ENCODE peak calls at places on chromosomes 3 and 15, in eight cellular contexts. E is IMR-90; R is left lung; A is transverse colon; P is sigmoid colon; Z is CD8-positive, alpha-beta memory T cell; X is H9; K is A549. U is an unnamed sample. For H3K4me1, the result is how much of the 10 kb centered on the place peaks cover.

GRCh38 chr3:186298876-186299275 is 63.2 kb downstream of the DGKG start:
- DNase-seq in E (no peak), K (peak), P (no peak), A (no peak), R (no peak), X (no peak), Z (no peak), U (no peak)

GRCh38 chr15:56180851-56181250 is 62.8 kb downstream of the RFX7 start:
- DNase-seq in Z (no peak), P (no peak), A (no peak), R (no peak), E (no peak), X (no peak), K (no peak), U (no peak)

GRCh38 chr15:90529369-90530249 is at the start of gene CRTC3:
- DNase-seq in X (peak), E (peak), P (peak), R (peak), A (peak), Z (peak), K (peak), U (no peak)

GRCh38 chr15:65067334-65067644 is 502 bp downstream of the RASL12 start:
- DNase-seq in A (no peak), E (no peak), P (no peak), X (no peak), Z (no peak), K (no peak), R (no peak), U (no peak)

GRCh38 chr15:66251790-66252355 is 1.7 kb downstream of the MEGF11 start:
- DNase-seq in A (no peak), P (no peak), X (peak), R (no peak), Z (peak), E (no peak), K (no peak), U (no peak)

GRCh38 chr15:79598639-79599038 is 166.5 kb downstream of the MINAR1 start:
- DNase-seq in X (no peak), A (no peak), E (no peak), Z (no peak), K (no peak), R (no peak), P (no peak), U (no peak)

GRCh38 chr3:65854606-65855304 is 184.0 kb downstream of the MAGI1 start:
- DNase-seq in Z (no peak), E (peak), R (no peak), P (no peak), A (peak), X (no peak), K (peak), U (no peak)

GRCh38 chr3:41307065-41307464 is 107.8 kb downstream of the CTNNB1 start:
- DNase-seq in K (no peak), A (no peak), R (no peak), Z (no peak), P (no peak), E (no peak), X (no peak), U (no peak)

GRCh38 chr3:33287672-33288282 is 10.5 kb downstream of the FBXL2 start:
- DNase-seq in E (no peak), A (no peak), P (no peak), X (no peak), Z (no peak), K (no peak), R (no peak), U (no peak)

GRCh38 chr3:178325330-178325729 is 210.9 kb upstream of the KCNMB2 start:
- DNase-seq in P (no peak), Z (no peak), A (no peak), K (no peak), R (no peak), X (no peak), E (peak), U (no peak)

GRCh38 chr3:124812291-124813265 is 74.6 kb downstream of the ITGB5 start:
- DNase-seq in E (peak), P (peak), X (no peak), A (peak), R (peak), Z (no peak), K (peak), U (no peak)

GRCh38 chr3:170531557-170532335 is 54.1 kb downstream of the SLC7A14 start:
- DNase-seq in X (no peak), R (no peak), Z (no peak), K (no peak), P (peak), A (no peak), E (no peak), U (no peak)

GRCh38 chr3:46685446-46685845 is 8.0 kb downstream of the ALS2CL start:
- DNase-seq in Z (no peak), A (no peak), R (no peak), P (no peak), K (no peak), X (no peak), E (no peak), U (no peak)

GRCh38 chr3:195895078-195895899 is 13.1 kb downstream of the TNK2 start:
- DNase-seq in E (peak), A (peak), X (no peak), Z (peak), K (peak), R (peak), P (peak), U (no peak)

GRCh38 chr3:28267984-28268849 is 26.8 kb downstream of the CMC1 start:
- DNase-seq in A (peak), K (no peak), P (no peak), E (no peak), R (no peak), Z (no peak), X (no peak), U (no peak)

GRCh38 chr15:65981837-65982696 is 112.8 kb downstream of the RAB11A start:
- DNase-seq in A (peak), R (peak), P (no peak), Z (peak), K (peak), X (peak), E (no peak), U (peak)

GRCh38 chr15:98421419-98422085 is 226.8 kb upstream of the IGF1R start:
- DNase-seq in K (peak), A (peak), E (peak), X (peak), R (peak), P (peak), Z (peak), U (no peak)

GRCh38 chr15:43370310-43370974 is 401 bp downstream of the ZSCAN29 start:
- DNase-seq in E (peak), Z (peak), A (peak), K (no peak), R (peak), X (peak), P (no peak), U (no peak)

GRCh38 chr15:89089316-89090230 is 1.3 kb downstream of the ABHD2 start:
- DNase-seq in X (no peak), K (no peak), E (no peak), P (peak), A (no peak), R (no peak), Z (no peak), U (no peak)

GRCh38 chr15:77266708-77267387 is 153.1 kb downstream of the PEAK1 start:
- DNase-seq in X (peak), A (no peak), E (peak), K (no peak), R (no peak), P (no peak), Z (no peak), U (no peak)

GRCh38 chr3:40524222-40524570 is 564 bp upstream of the ZNF621 start:
- DNase-seq in E (peak), R (no peak), P (no peak), K (no peak), A (no peak), X (no peak), Z (no peak), U (no peak)

GRCh38 chr15:36356978-36357582 is 222.3 kb upstream of the CDIN1 start:
- DNase-seq in E (peak), R (no peak), X (no peak), Z (no peak), K (no peak), A (no peak), P (no peak), U (no peak)

GRCh38 chr3:150610785-150611184 is 7.7 kb downstream of the SELENOT start:
- DNase-seq in A (no peak), E (no peak), X (no peak), Z (no peak), R (no peak), P (no peak), K (no peak), U (no peak)

GRCh38 chr3:133448478-133449122 is 48.7 kb downstream of the BFSP2 start:
- DNase-seq in E (no peak), R (no peak), Z (no peak), P (no peak), X (no peak), K (no peak), A (peak), U (no peak)

GRCh38 chr3:106435899-106436453 is 567.2 kb upstream of the CBLB start:
- DNase-seq in P (no peak), K (no peak), A (no peak), R (no peak), Z (no peak), E (no peak), X (no peak), U (no peak)

GRCh38 chr3:104990758-104991157 is 376.0 kb upstream of the ALCAM start:
- DNase-seq in Z (no peak), X (no peak), A (no peak), K (no peak), E (no peak), P (no peak), R (no peak), U (no peak)

GRCh38 chr15:38864827-38865604 is 300.4 kb upstream of the RASGRP1 start:
- DNase-seq in X (no peak), A (no peak), E (peak), Z (no peak), R (no peak), K (no peak), P (peak), U (no peak)

GRCh38 chr3:21551019-21551418 is 200.0 kb downstream of the ZNF385D start:
- DNase-seq in X (no peak), E (no peak), Z (no peak), R (no peak), P (no peak), K (no peak), A (no peak), U (no peak)

GRCh38 chr3:193665370-193665989 is 72.5 kb downstream of the OPA1 start:
- DNase-seq in K (no peak), R (no peak), A (no peak), P (no peak), E (peak), X (no peak), Z (peak), U (no peak)

GRCh38 chr15:29031502-29032228 is 145.9 kb downstream of the APBA2 start:
- DNase-seq in R (no peak), X (no peak), Z (no peak), K (no peak), E (no peak), P (no peak), A (no peak), U (no peak)

GRCh38 chr15:27869697-27870281 is 229.3 kb downstream of the OCA2 start:
- DNase-seq in A (no peak), R (no peak), K (no peak), E (no peak), Z (no peak), X (no peak), P (no peak), U (no peak)

GRCh38 chr3:196524527-196524926 is 9.4 kb upstream of the SMCO1 start:
- DNase-seq in P (no peak), E (peak), X (no peak), A (no peak), Z (no peak), K (no peak), R (no peak), U (no peak)

GRCh38 chr15:98649621-98649995 is 1.3 kb downstream of the IGF1R start:
- DNase-seq in K (peak), X (no peak), P (peak), A (peak), E (no peak), Z (peak), R (peak), U (no peak)

GRCh38 chr15:75732809-75733451 is 20.3 kb upstream of the CSPG4 start:
- DNase-seq in Z (peak), K (peak), R (peak), A (peak), E (peak), P (peak), X (peak), U (no peak)

GRCh38 chr3:44795197-44795596 is 33.6 kb downstream of the KIF15 start:
- DNase-seq in X (peak), R (no peak), E (peak), K (no peak), Z (no peak), P (no peak), A (no peak), U (no peak)

GRCh38 chr3:8456118-8456811 is 45.4 kb upstream of the LMCD1 start:
- DNase-seq in E (peak), R (peak), X (no peak), P (no peak), A (no peak), Z (no peak), K (peak), U (no peak)

DNA sequence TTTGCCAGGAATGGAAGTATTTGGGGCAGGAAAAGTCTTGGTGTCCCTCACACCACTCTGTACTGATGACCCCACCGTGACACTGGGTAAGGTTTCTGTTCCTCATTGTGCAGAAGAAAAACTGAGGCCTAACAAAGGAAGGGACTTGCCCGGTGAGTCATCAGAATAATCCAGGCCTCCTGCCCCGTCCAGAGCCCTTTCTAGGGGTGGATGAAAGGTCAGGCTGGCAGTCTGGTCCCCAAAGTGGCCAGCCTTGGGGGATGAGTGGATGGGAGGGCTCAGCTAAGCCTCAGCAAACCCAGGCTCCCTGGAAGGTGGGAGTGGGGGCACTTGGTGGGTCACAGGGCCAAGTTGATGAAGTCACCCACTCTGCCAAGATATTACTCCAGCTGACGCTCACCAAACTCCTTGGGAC is 2.3 kb upstream of the DNAH1 start:
- DNase-seq in X (no peak), Z (no peak), R (peak), K (no peak), P (no peak), E (peak), A (peak), U (no peak)
- H3K4me1 ChIP-seq in X (under half), Z (under half), R (under half), K (under half), P (under half), E (under half), A (under half), U (under half)

DNA sequence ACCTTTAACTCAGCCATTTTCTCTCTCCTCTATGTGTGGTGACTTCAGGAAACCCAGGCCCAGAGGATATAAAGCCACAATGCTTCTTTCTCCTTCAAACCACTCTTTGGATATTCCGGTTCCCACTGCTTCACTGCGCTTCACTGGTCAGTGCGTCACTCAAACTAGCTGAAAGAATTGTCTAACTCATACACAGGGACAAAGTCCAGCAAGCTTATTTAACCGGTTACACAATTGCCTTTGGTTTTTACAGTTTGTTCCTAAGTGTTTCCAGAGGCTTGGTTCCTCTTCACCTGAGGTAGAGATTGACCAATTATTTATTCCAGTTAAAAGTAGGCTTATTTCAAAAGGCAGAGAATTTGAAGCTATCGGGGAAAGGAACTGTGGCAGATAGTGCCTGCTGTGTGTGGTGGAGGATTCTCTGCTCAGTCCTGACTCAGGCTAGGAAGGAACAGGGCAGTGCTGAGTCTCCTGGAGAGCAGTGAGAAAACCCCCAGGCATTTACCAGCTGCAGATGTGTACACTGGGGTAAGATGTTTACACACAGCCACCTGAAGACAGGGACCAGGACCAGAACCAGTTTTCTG is at the start of gene HGD:
- DNase-seq in X (no peak), A (peak), R (no peak), K (peak), P (no peak), E (peak), Z (no peak), U (no peak)
- H3K27ac ChIP-seq in X (no peak), A (peak), R (no peak), K (peak), P (no peak), E (no peak), Z (no peak), U (no peak)

GRCh38 chr3:129606522-129607390 is at the start of gene PLXND1:
- DNase-seq in K (peak), P (peak), Z (peak), X (peak), A (peak), R (peak), E (peak), U (no peak)

GRCh38 chr3:129608936-129609590 is 2.6 kb upstream of the PLXND1 start:
- DNase-seq in P (no peak), R (no peak), Z (no peak), A (no peak), E (no peak), X (no peak), K (no peak), U (no peak)

GRCh38 chr3:129605593-129606521 is 619 bp downstream of the PLXND1 start:
- DNase-seq in X (peak), Z (peak), E (peak), K (peak), R (peak), P (no peak), A (no peak), U (no peak)

GRCh38 chr3:129608087-129608935 is 1.8 kb upstream of the PLXND1 start:
- DNase-seq in P (no peak), A (no peak), Z (no peak), X (peak), K (no peak), R (no peak), E (peak), U (no peak)

DNA sequence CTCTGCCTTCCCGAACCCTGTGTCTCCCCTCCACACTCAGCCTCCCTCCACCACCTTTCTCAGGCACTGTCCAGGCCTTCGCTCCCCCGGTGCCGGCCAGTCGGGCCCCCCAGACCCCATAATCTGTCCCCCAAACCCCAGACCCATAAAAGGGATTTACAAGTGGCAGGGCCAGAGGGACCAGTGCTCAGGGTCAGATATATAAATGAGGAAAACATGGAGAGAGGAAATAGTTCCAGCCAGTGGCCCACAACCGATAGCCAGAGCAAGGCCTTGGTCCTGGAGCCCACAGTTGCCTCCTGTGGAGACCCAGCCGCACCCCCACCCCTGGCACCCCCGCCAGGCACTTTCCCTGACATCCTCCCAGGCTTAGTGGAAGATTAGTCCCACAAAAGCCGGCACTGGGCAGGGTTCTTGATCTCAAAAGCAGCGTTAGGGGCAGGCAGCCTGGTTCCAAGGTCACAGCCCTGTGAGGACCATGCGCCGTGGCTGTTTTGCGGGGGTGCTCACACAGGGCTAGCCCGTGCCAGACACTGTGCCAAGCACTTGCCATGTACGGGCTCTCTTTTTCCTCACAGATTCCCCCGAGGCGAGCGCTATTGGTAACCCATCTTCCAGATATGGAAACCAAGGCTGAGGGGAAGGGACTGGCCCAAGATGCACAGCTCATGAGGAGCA is 1.1 kb upstream of the PLXND1 start:
- DNase-seq in R (no peak), P (no peak), A (no peak), Z (no peak), E (no peak), X (no peak), K (no peak), U (no peak)
- H3K4me1 ChIP-seq in R (under half), P (under half), A (under half), Z (under half), E (under half), X (under half), K (half or more), U (under half)

GRCh38 chr3:171972965-171973364 is 66.4 kb upstream of the FNDC3B start:
- DNase-seq in R (no peak), A (no peak), P (peak), X (no peak), E (no peak), K (no peak), Z (no peak), U (no peak)
- H3K27ac ChIP-seq in R (no peak), A (no peak), P (no peak), X (no peak), E (no peak), K (peak), Z (no peak), U (no peak)